ENCODE peak calls at places on chromosome 20, in five cellular contexts. A, Z, W, O and E are unnamed samples.

GRCh38 chr20:50460608-50461268 is 49.4 kb upstream of the PTPN1 start:
- DNase-seq in A (peak; percentile 93), Z (peak; percentile 80), W (peak; percentile 86), O (peak; percentile 90), E (no peak)

GRCh38 chr20:32763202-32763999 is 1.2 kb downstream of the DNMT3B start:
- DNase-seq in A (no peak), Z (no peak), W (no peak), O (no peak), E (no peak)

GRCh38 chr20:208937-209566 is 18.0 kb upstream of the DEFB129 start:
- DNase-seq in A (no peak), Z (no peak), W (peak; percentile 83), O (no peak), E (no peak)

GRCh38 chr20:43900496-43900895 is 14.2 kb upstream of the TOX2 start:
- DNase-seq in A (no peak), Z (no peak), W (no peak), O (no peak), E (no peak)

GRCh38 chr20:36528875-36529425 is 12.4 kb upstream of the MYL9 start:
- DNase-seq in A (no peak), Z (no peak), W (no peak), O (no peak), E (no peak)

GRCh38 chr20:37231970-37232620 is 29.5 kb downstream of the GHRH start:
- DNase-seq in A (no peak), Z (no peak), W (no peak), O (no peak), E (no peak)

GRCh38 chr20:50776122-50776795 is 18.6 kb upstream of the BCAS4 start:
- DNase-seq in A (peak; percentile 43), Z (no peak), W (no peak), O (no peak), E (no peak)

GRCh38 chr20:37351689-37352610 is 6.0 kb downstream of the SRC start:
- DNase-seq in A (no peak), Z (no peak), W (no peak), O (no peak), E (no peak)

GRCh38 chr20:37452236-37452635 is 68.8 kb upstream of the NNAT start:
- DNase-seq in A (no peak), Z (no peak), W (no peak), O (no peak), E (no peak)

GRCh38 chr20:22578221-22579118 is 5.9 kb downstream of the FOXA2 start:
- DNase-seq in A (no peak), Z (no peak), W (no peak), O (no peak), E (no peak)

GRCh38 chr20:62945771-62946339 is 6.7 kb upstream of the SLC17A9 start:
- DNase-seq in A (no peak), Z (no peak), W (no peak), O (no peak), E (no peak)

GRCh38 chr20:30489604-30490003 is 767.9 kb upstream of the DEFB115 start:
- DNase-seq in A (no peak), Z (no peak), W (no peak), O (no peak), E (peak; percentile 23)

GRCh38 chr20:41969656-41970055 is 351.5 kb upstream of the CHD6 start:
- DNase-seq in A (no peak), Z (no peak), W (no peak), O (no peak), E (no peak)

GRCh38 chr20:63404129-63405085 is 43.3 kb upstream of the CHRNA4 start:
- DNase-seq in A (no peak), Z (no peak), W (no peak), O (no peak), E (no peak)

GRCh38 chr20:14331671-14332070 is 5.7 kb downstream of the FLRT3 start:
- DNase-seq in A (no peak), Z (no peak), W (no peak), O (no peak), E (no peak)

GRCh38 chr20:58889334-58890072 is 37.0 kb downstream of the GNAS start:
- DNase-seq in A (no peak), Z (no peak), W (no peak), O (no peak), E (no peak)

GRCh38 chr20:19453781-19454310 is 241.4 kb downstream of the SLC24A3 start:
- DNase-seq in A (no peak), Z (no peak), W (no peak), O (no peak), E (no peak)

GRCh38 chr20:63322146-63322922 is 29.3 kb downstream of the COL20A1 start:
- DNase-seq in A (no peak), Z (no peak), W (no peak), O (no peak), E (no peak)

GRCh38 chr20:9294081-9294480 is 220.3 kb upstream of the LAMP5 start:
- DNase-seq in A (no peak), Z (no peak), W (peak; percentile 77), O (no peak), E (no peak)

GRCh38 chr20:51460569-51461265 is 81.8 kb downstream of the NFATC2 start:
- DNase-seq in A (no peak), Z (no peak), W (no peak), O (peak; percentile 33), E (no peak)

GRCh38 chr20:62029296-62029695 is 36.4 kb downstream of the TAF4 start:
- DNase-seq in A (no peak), Z (no peak), W (no peak), O (no peak), E (no peak)

GRCh38 chr20:2578430-2579192 is 42.2 kb downstream of the TMC2 start:
- DNase-seq in A (no peak), Z (no peak), W (no peak), O (no peak), E (peak; percentile 28)

GRCh38 chr20:46523696-46524328 is 10.5 kb upstream of the ZNF334 start:
- DNase-seq in A (no peak), Z (peak; percentile 20), W (peak; percentile 5), O (no peak), E (no peak)

GRCh38 chr20:9626357-9626756 is 112.0 kb downstream of the LAMP5 start:
- DNase-seq in A (no peak), Z (no peak), W (no peak), O (no peak), E (no peak)

GRCh38 chr20:47810116-47810672 is 24.9 kb upstream of the SULF2 start:
- DNase-seq in A (no peak), Z (no peak), W (no peak), O (no peak), E (no peak)

GRCh38 chr20:33568378-33569289 is 78.7 kb downstream of the CBFA2T2 start:
- DNase-seq in A (peak; percentile 97), Z (peak; percentile 41), W (no peak), O (no peak), E (peak; percentile 75)

GRCh38 chr20:1014471-1014870 is 12.4 kb upstream of the RSPO4 start:
- DNase-seq in A (no peak), Z (no peak), W (no peak), O (no peak), E (no peak)

GRCh38 chr20:63783970-63784369 is 44.4 kb downstream of the SLC2A4RG start:
- DNase-seq in A (no peak), Z (no peak), W (no peak), O (no peak), E (no peak)

GRCh38 chr20:49318091-49318429 is 40.2 kb upstream of the ZNFX1 start:
- DNase-seq in A (no peak), Z (no peak), W (no peak), O (no peak), E (no peak)

GRCh38 chr20:40868568-40869223 is 159.9 kb upstream of the TOP1 start:
- DNase-seq in A (no peak), Z (no peak), W (peak; percentile 78), O (no peak), E (no peak)

GRCh38 chr20:33838035-33838864 is 27.1 kb downstream of the CHMP4B start:
- DNase-seq in A (no peak), Z (no peak), W (no peak), O (peak; percentile 38), E (no peak)

GRCh38 chr20:54920491-54920890 is 445.1 kb downstream of the DOK5 start:
- DNase-seq in A (no peak), Z (no peak), W (no peak), O (no peak), E (no peak)

GRCh38 chr20:54909702-54910101 is 434.3 kb downstream of the DOK5 start:
- DNase-seq in A (no peak), Z (no peak), W (no peak), O (no peak), E (no peak)

DNA sequence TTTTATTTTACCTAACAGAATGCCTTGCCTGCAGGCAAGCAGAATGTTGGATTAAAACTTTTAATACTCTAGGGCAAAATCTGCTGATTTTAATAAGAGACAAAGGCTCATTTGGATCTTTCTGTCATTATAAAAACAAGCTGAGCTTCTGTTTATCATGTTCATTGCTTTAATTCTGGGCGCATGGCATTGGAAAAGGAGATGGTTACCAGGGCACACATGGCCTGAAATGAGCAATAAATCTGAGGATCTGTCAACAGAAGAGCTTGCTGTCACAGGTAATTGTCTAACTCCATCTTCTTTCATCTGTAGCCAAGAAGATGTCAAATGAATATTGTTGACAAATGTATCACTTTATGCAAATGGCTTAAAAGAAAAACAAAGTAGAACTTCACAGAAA is 439.6 kb downstream of the DOK5 start:
- DNase-seq in A (no peak), Z (no peak), W (no peak), O (no peak), E (no peak)
- H2BK12ac ChIP-seq in A (no peak overlapping the region), Z (no peak overlapping the region), W (no peak overlapping the region), O (no peak overlapping the region), E (no peak overlapping the region)

GRCh38 chr20:5999783-6000182 is 49.3 kb downstream of the MCM8 start:
- DNase-seq in A (no peak), Z (no peak), W (no peak), O (no peak), E (no peak)
- H3K18ac ChIP-seq in A (no peak overlapping the region), Z (no peak overlapping the region), W (no peak overlapping the region), O (no peak overlapping the region), E (no peak overlapping the region)

DNA sequence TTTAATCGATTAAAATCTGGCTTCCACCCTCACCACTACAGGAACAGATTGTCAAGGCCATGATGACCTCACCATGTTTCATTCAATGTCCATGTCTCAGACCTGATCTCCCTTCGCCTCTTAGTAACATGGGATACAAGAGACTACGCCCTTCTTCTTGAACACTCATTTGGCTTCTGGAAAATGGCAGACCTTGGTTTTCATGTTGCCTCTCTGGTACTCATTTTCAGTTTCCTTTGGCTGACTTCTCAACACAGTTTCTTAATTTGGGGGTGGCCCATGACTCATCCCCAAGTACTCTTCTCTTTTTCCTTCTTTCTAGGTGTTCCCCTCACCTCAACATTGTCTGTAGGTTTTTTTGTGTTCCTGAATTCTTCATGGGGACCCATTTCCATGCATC is 22.7 kb downstream of the TMX4 start:
- DNase-seq in A (no peak), Z (no peak), W (no peak), O (no peak), E (no peak)
- H2BK12ac ChIP-seq in A (no peak overlapping the region), Z (no peak overlapping the region), W (no peak overlapping the region), O (no peak overlapping the region), E (no peak overlapping the region)

GRCh38 chr20:24651973-24652340 is 182.5 kb downstream of the SYNDIG1 start:
- DNase-seq in A (no peak), Z (no peak), W (no peak), O (no peak), E (no peak)

GRCh38 chr20:24650091-24650490 is 180.7 kb downstream of the SYNDIG1 start:
- DNase-seq in A (no peak), Z (no peak), W (peak; percentile 66), O (peak; percentile 11), E (no peak)

GRCh38 chr20:24653306-24653705 is 183.9 kb downstream of the SYNDIG1 start:
- DNase-seq in A (no peak), Z (no peak), W (peak; percentile 38), O (no peak), E (no peak)

GRCh38 chr20:24648919-24649318 is 179.5 kb downstream of the SYNDIG1 start:
- DNase-seq in A (no peak), Z (no peak), W (no peak), O (no peak), E (no peak)

GRCh38 chr20:24651171-24651972 is 181.9 kb downstream of the SYNDIG1 start:
- DNase-seq in A (no peak), Z (no peak), W (peak; percentile 90), O (no peak), E (no peak)
- H3K18ac ChIP-seq in A (no peak overlapping the region), Z (peak overlapping the region; percentile 68), W (peak overlapping the region; percentile 7), O (no peak overlapping the region), E (no peak overlapping the region)